ENCODE peak calls at places on chromosomes 12 and 14, in nine cellular contexts. V, R, T, O, M, J, Y, S and P are unnamed samples.

GRCh38 chr12:80580254-80580653 is 127.2 kb upstream of the MYF6 start:
- DNase-seq in V (peak), R (no peak), T (no peak), O (peak), M (no peak), J (no peak), Y (no peak), S (no peak), P (peak)

GRCh38 chr12:124875803-124876132 is 12.1 kb upstream of the SCARB1 start:
- DNase-seq in V (no peak), R (no peak), T (no peak), O (no peak), M (no peak), J (no peak), Y (no peak), S (no peak), P (no peak)

GRCh38 chr14:50937325-50937724 is 7.0 kb downstream of the PYGL start:
- DNase-seq in V (peak), R (no peak), T (no peak), O (no peak), M (no peak), J (no peak), Y (peak), S (no peak), P (peak)

GRCh38 chr12:25557830-25558436 is 4.8 kb upstream of the LMNTD1 start:
- DNase-seq in V (peak), R (peak), T (peak), O (no peak), M (no peak), J (no peak), Y (peak), S (no peak), P (peak)

GRCh38 chr14:95299271-95299670 is 20.4 kb downstream of the CLMN start:
- DNase-seq in V (no peak), R (no peak), T (no peak), O (no peak), M (no peak), J (no peak), Y (no peak), S (no peak), P (no peak)

GRCh38 chr12:113049976-113050742 is 6.4 kb upstream of the DTX1 start:
- DNase-seq in V (no peak), R (peak), T (no peak), O (no peak), M (no peak), J (no peak), Y (peak), S (no peak), P (peak)

GRCh38 chr12:132236930-132237771 is 92.2 kb downstream of the GALNT9 start:
- DNase-seq in V (no peak), R (no peak), T (no peak), O (no peak), M (no peak), J (no peak), Y (no peak), S (no peak), P (no peak)

GRCh38 chr12:116420476-116420875 is 138.7 kb upstream of the MAP1LC3B2 start:
- DNase-seq in V (no peak), R (no peak), T (no peak), O (no peak), M (no peak), J (no peak), Y (no peak), S (no peak), P (no peak)

GRCh38 chr14:105055334-105055733 is 9.9 kb downstream of the GPR132 start:
- DNase-seq in V (no peak), R (no peak), T (no peak), O (no peak), M (no peak), J (no peak), Y (no peak), S (no peak), P (no peak)

GRCh38 chr12:111194703-111195051 is 174.2 kb downstream of the PHETA1 start:
- DNase-seq in V (no peak), R (no peak), T (no peak), O (no peak), M (no peak), J (no peak), Y (no peak), S (no peak), P (no peak)